ENCODE peak calls at places on chromosomes 2 and 18, in five cellular contexts. One of them, this sample, is unnamed.
A peak's percentile ranks its signal among the peaks of the same experiment; 100 is the strongest.

GRCh38 chr18:72637319-72638113 is 93.4 kb upstream of the CBLN2 start:
- DNase-seq in dorsolateral prefrontal cortex: no peak
- DNase-seq in GM23338: no peak
- DNase-seq in fibroblast of lung: no peak
- DNase-seq in PC-9: no peak
- DNase-seq in this sample: no peak

GRCh38 chr18:77055429-77056310 is 76.9 kb downstream of the MBP start:
- DNase-seq in GM23338: no peak
- DNase-seq in PC-9: no peak
- DNase-seq in dorsolateral prefrontal cortex: no peak
- DNase-seq in fibroblast of lung: no peak
- DNase-seq in this sample: no peak

GRCh38 chr18:33282709-33283333 is 157.7 kb downstream of the CCDC178 start:
- DNase-seq in GM23338: no peak
- DNase-seq in dorsolateral prefrontal cortex: no peak
- DNase-seq in PC-9: no peak
- DNase-seq in fibroblast of lung: no peak
- DNase-seq in this sample: no peak

GRCh38 chr2:33477473-33478468 is 1.3 kb downstream of the RASGRP3 start:
- DNase-seq in PC-9: no peak
- DNase-seq in GM23338: no peak
- DNase-seq in fibroblast of lung: no peak
- DNase-seq in dorsolateral prefrontal cortex: no peak
- DNase-seq in this sample: no peak

GRCh38 chr18:53457068-53457467 is 767.4 kb downstream of the MBD2 start:
- DNase-seq in fibroblast of lung: peak; percentile 38
- DNase-seq in dorsolateral prefrontal cortex: no peak
- DNase-seq in PC-9: no peak
- DNase-seq in GM23338: no peak
- DNase-seq in this sample: no peak

GRCh38 chr2:134365356-134365755 is 111.5 kb downstream of the MGAT5 start:
- DNase-seq in GM23338: peak; percentile 62
- DNase-seq in dorsolateral prefrontal cortex: no peak
- DNase-seq in PC-9: no peak
- DNase-seq in fibroblast of lung: no peak
- DNase-seq in this sample: no peak

GRCh38 chr2:27566628-27567027 is 16.2 kb upstream of the ZNF512 start:
- DNase-seq in dorsolateral prefrontal cortex: no peak
- DNase-seq in fibroblast of lung: peak; percentile 80
- DNase-seq in PC-9: no peak
- DNase-seq in GM23338: no peak
- DNase-seq in this sample: peak; percentile 61

GRCh38 chr2:159744363-159744762 is 32.1 kb downstream of the MARCHF7 start:
- DNase-seq in dorsolateral prefrontal cortex: no peak
- DNase-seq in fibroblast of lung: peak; percentile 72
- DNase-seq in PC-9: no peak
- DNase-seq in GM23338: no peak
- DNase-seq in this sample: no peak

DNA sequence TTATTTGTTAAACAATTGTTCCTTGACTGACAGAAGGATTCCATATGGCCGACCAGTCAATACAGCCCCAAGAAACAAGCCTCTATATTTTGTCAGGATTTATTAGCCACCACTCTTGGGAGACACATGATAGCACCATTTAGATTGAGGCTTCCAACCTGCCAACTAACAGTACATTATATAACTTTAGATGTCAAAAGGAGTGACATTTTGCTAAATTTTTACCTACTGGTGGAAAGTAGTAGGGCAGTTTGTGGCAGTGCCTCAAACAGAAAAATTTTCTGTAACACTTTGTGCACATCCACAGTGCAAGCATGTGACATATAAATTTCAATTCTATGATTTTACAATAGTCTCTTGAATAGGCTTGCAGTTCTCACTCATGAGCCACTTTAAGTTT is 464.0 kb downstream of the TRIB2 start:
- DNase-seq in PC-9: no peak
- DNase-seq in dorsolateral prefrontal cortex: no peak
- DNase-seq in GM23338: no peak
- DNase-seq in fibroblast of lung: no peak
- DNase-seq in this sample: no peak
- H3K27ac ChIP-seq in PC-9: no peak overlapping the region
- H3K27ac ChIP-seq in dorsolateral prefrontal cortex: no peak overlapping the region
- H3K27ac ChIP-seq in GM23338: no peak overlapping the region
- H3K27ac ChIP-seq in fibroblast of lung: no peak overlapping the region
- H3K27ac ChIP-seq in this sample: no peak overlapping the region

GRCh38 chr2:163667064-163667887 is 68.5 kb downstream of the FIGN start:
- DNase-seq in fibroblast of lung: peak; percentile 97
- DNase-seq in dorsolateral prefrontal cortex: no peak
- DNase-seq in PC-9: peak; percentile 19
- DNase-seq in GM23338: no peak
- DNase-seq in this sample: no peak

GRCh38 chr2:163665817-163666216 is 70.0 kb downstream of the FIGN start:
- DNase-seq in dorsolateral prefrontal cortex: no peak
- DNase-seq in fibroblast of lung: peak; percentile 27
- DNase-seq in GM23338: no peak
- DNase-seq in PC-9: no peak
- DNase-seq in this sample: no peak

GRCh38 chr2:163664610-163665009 is 71.2 kb downstream of the FIGN start:
- DNase-seq in PC-9: no peak
- DNase-seq in GM23338: no peak
- DNase-seq in fibroblast of lung: peak; percentile 92
- DNase-seq in dorsolateral prefrontal cortex: no peak
- DNase-seq in this sample: no peak

GRCh38 chr2:163662141-163662780 is 73.5 kb downstream of the FIGN start:
- DNase-seq in PC-9: no peak
- DNase-seq in dorsolateral prefrontal cortex: no peak
- DNase-seq in GM23338: no peak
- DNase-seq in fibroblast of lung: peak; percentile 84
- DNase-seq in this sample: no peak

GRCh38 chr2:163665051-163665450 is 70.8 kb downstream of the FIGN start:
- DNase-seq in fibroblast of lung: no peak
- DNase-seq in GM23338: no peak
- DNase-seq in dorsolateral prefrontal cortex: no peak
- DNase-seq in PC-9: no peak
- DNase-seq in this sample: no peak
- H3K27ac ChIP-seq in fibroblast of lung: no peak overlapping the region
- H3K27ac ChIP-seq in GM23338: no peak overlapping the region
- H3K27ac ChIP-seq in dorsolateral prefrontal cortex: no peak overlapping the region
- H3K27ac ChIP-seq in PC-9: no peak overlapping the region
- H3K27ac ChIP-seq in this sample: peak overlapping the region; percentile 80

GRCh38 chr18:69401475-69402218 is 959 bp downstream of the DOK6 start:
- DNase-seq in fibroblast of lung: peak; percentile 30
- DNase-seq in GM23338: peak; percentile 31
- DNase-seq in PC-9: no peak
- DNase-seq in dorsolateral prefrontal cortex: no peak
- DNase-seq in this sample: no peak
- H3K27ac ChIP-seq in fibroblast of lung: peak overlapping the region; percentile 27
- H3K27ac ChIP-seq in GM23338: no peak overlapping the region
- H3K27ac ChIP-seq in PC-9: no peak overlapping the region
- H3K27ac ChIP-seq in dorsolateral prefrontal cortex: peak overlapping the region; percentile 48
- H3K27ac ChIP-seq in this sample: no peak overlapping the region

GRCh38 chr2:216298719-216299118 is 73.6 kb downstream of the MARCHF4 start:
- DNase-seq in fibroblast of lung: peak; percentile 90
- DNase-seq in dorsolateral prefrontal cortex: no peak
- DNase-seq in GM23338: no peak
- DNase-seq in PC-9: no peak
- DNase-seq in this sample: no peak
- H3K27ac ChIP-seq in fibroblast of lung: peak overlapping the region; percentile 34
- H3K27ac ChIP-seq in dorsolateral prefrontal cortex: no peak overlapping the region
- H3K27ac ChIP-seq in GM23338: no peak overlapping the region
- H3K27ac ChIP-seq in PC-9: no peak overlapping the region
- H3K27ac ChIP-seq in this sample: no peak overlapping the region

DNA sequence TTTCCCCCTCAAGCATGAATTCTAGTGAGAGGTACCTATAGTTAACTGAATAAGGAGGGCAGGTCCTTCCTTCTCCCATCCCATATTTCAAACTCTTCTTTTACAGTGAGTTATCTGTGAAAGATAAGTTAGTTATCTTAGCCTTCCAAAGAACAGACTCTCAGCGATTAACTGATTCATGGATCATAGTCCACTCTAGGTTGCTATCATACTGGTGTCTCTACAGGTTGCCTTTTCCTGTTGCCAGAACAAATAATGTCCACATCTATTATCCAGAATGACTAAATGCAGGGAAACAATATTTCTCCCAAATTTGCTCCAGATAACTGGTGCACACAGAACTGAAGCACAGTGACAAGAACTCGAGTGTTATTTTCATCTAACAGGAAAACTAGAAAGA is 68.3 kb downstream of the MEP1B start:
- DNase-seq in dorsolateral prefrontal cortex: no peak
- DNase-seq in GM23338: no peak
- DNase-seq in PC-9: no peak
- DNase-seq in fibroblast of lung: no peak
- DNase-seq in this sample: no peak
- H3K27ac ChIP-seq in dorsolateral prefrontal cortex: no peak overlapping the region
- H3K27ac ChIP-seq in GM23338: no peak overlapping the region
- H3K27ac ChIP-seq in PC-9: no peak overlapping the region
- H3K27ac ChIP-seq in fibroblast of lung: no peak overlapping the region
- H3K27ac ChIP-seq in this sample: no peak overlapping the region

GRCh38 chr2:20693317-20693716 is 26.4 kb downstream of the GDF7 start:
- DNase-seq in PC-9: no peak
- DNase-seq in GM23338: no peak
- DNase-seq in dorsolateral prefrontal cortex: no peak
- DNase-seq in fibroblast of lung: no peak
- DNase-seq in this sample: no peak

GRCh38 chr2:20692081-20692480 is 25.1 kb downstream of the GDF7 start:
- DNase-seq in GM23338: no peak
- DNase-seq in dorsolateral prefrontal cortex: no peak
- DNase-seq in PC-9: no peak
- DNase-seq in fibroblast of lung: no peak
- DNase-seq in this sample: no peak

GRCh38 chr2:20689428-20690264 is 22.7 kb downstream of the GDF7 start:
- DNase-seq in fibroblast of lung: no peak
- DNase-seq in GM23338: no peak
- DNase-seq in dorsolateral prefrontal cortex: no peak
- DNase-seq in PC-9: no peak
- DNase-seq in this sample: no peak

GRCh38 chr2:20687260-20687772 is 20.4 kb downstream of the GDF7 start:
- DNase-seq in PC-9: no peak
- DNase-seq in fibroblast of lung: no peak
- DNase-seq in GM23338: no peak
- DNase-seq in dorsolateral prefrontal cortex: no peak
- DNase-seq in this sample: no peak

DNA sequence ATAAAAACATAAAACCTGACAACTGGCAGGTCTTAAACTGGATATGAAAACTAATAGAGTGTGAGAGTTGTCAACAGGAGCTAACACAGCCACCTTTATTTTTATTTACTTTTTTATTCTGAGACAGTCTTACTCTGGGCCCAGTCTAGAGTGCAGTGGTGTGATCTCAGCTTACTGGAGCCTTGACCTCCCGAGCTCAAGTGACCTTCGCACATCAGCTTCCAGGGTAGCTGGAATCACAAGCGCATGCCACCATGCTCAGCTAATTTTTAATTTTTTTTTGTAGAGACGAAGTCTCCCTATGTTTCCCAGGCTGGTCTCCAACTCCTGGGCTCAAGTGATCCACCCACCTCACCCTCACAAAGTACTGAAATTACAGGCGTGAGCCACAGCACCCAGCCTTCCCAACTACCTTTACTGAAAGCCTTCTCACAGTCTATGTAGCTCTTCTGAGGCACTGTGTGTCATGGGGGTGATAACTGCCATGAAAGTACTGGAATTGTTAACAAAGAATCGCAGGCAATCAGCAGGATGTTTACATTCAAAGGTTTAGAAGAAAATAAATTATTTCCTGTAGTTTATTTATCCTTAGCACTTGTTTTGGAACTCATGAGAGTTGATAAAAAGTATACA is 24.2 kb downstream of the GDF7 start:
- DNase-seq in PC-9: no peak
- DNase-seq in fibroblast of lung: no peak
- DNase-seq in GM23338: no peak
- DNase-seq in dorsolateral prefrontal cortex: no peak
- DNase-seq in this sample: no peak
- H3K27ac ChIP-seq in PC-9: no peak overlapping the region
- H3K27ac ChIP-seq in fibroblast of lung: no peak overlapping the region
- H3K27ac ChIP-seq in GM23338: no peak overlapping the region
- H3K27ac ChIP-seq in dorsolateral prefrontal cortex: no peak overlapping the region
- H3K27ac ChIP-seq in this sample: no peak overlapping the region

GRCh38 chr2:43268066-43268971 is 41.9 kb upstream of the ZFP36L2 start:
- DNase-seq in dorsolateral prefrontal cortex: no peak
- DNase-seq in PC-9: no peak
- DNase-seq in fibroblast of lung: no peak
- DNase-seq in GM23338: no peak
- DNase-seq in this sample: no peak

GRCh38 chr2:43269074-43269572 is 42.7 kb upstream of the ZFP36L2 start:
- DNase-seq in fibroblast of lung: peak; percentile 98
- DNase-seq in dorsolateral prefrontal cortex: no peak
- DNase-seq in GM23338: no peak
- DNase-seq in PC-9: peak; percentile 32
- DNase-seq in this sample: no peak

GRCh38 chr2:43267393-43267792 is 41.0 kb upstream of the ZFP36L2 start:
- DNase-seq in PC-9: no peak
- DNase-seq in dorsolateral prefrontal cortex: no peak
- DNase-seq in fibroblast of lung: no peak
- DNase-seq in GM23338: no peak
- DNase-seq in this sample: no peak

GRCh38 chr2:43265006-43265770 is 38.8 kb upstream of the ZFP36L2 start:
- DNase-seq in fibroblast of lung: peak; percentile 74
- DNase-seq in PC-9: no peak
- DNase-seq in GM23338: no peak
- DNase-seq in dorsolateral prefrontal cortex: no peak
- DNase-seq in this sample: no peak

DNA sequence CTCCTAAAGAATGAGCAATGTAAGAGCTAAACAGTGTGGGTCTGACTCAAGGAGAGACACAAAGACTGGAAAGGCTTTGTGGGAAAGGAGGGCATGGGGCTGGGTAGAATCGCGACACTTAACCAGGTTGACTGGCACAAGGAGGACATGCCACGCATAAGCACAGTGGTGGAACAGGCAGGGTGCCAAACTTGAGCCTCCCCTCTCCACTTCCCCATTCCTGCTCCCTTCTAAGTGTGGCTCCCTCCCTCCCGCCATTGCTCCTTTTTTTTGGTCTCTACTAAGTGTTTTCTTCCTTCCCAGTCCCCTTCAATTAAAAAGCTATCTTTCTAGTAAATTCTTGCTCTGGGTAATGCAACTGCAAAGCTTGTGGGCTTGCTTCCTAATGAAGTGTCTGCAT is 40.3 kb upstream of the ZFP36L2 start:
- DNase-seq in GM23338: no peak
- DNase-seq in dorsolateral prefrontal cortex: no peak
- DNase-seq in fibroblast of lung: no peak
- DNase-seq in PC-9: peak; percentile 39
- DNase-seq in this sample: no peak
- H3K27ac ChIP-seq in GM23338: no peak overlapping the region
- H3K27ac ChIP-seq in dorsolateral prefrontal cortex: no peak overlapping the region
- H3K27ac ChIP-seq in fibroblast of lung: no peak overlapping the region
- H3K27ac ChIP-seq in PC-9: no peak overlapping the region
- H3K27ac ChIP-seq in this sample: no peak overlapping the region

GRCh38 chr2:47189635-47190034 is 34.5 kb upstream of the STPG4 start:
- DNase-seq in fibroblast of lung: peak; percentile 97
- DNase-seq in GM23338: no peak
- DNase-seq in dorsolateral prefrontal cortex: no peak
- DNase-seq in PC-9: no peak
- DNase-seq in this sample: no peak
- H3K27ac ChIP-seq in fibroblast of lung: peak overlapping the region; percentile 89
- H3K27ac ChIP-seq in GM23338: no peak overlapping the region
- H3K27ac ChIP-seq in dorsolateral prefrontal cortex: no peak overlapping the region
- H3K27ac ChIP-seq in PC-9: peak overlapping the region; percentile 88
- H3K27ac ChIP-seq in this sample: peak overlapping the region; percentile 81